ENCODE peak calls at places on chromosomes 5 and 9, in eight cellular contexts. U is cardiac fibroblast; P is stimulated activated naive CD8-positive, alpha-beta T cell treated with anti-CD3 and anti-CD28 coated beads, Interleukin-15, Interleukin-2, amounts not matched to agents 100 U/mL and 50 U/mL, for 24 hours; K is activated CD4-positive, alpha-beta T cell treated with anti-CD3 and anti-CD28 coated beads for 24 hours; O is IMR-90; T is skeletal muscle cell; X is NCI-H1105 treated with DMSO at 0.1 percent for 48 hours; J is NCI-H1092 treated with DMSO at 0.1 percent for 48 hours. C is an unnamed sample.

GRCh38 chr9:89661956-89662717 is 57.3 kb downstream of the GADD45G start:
- DNase-seq in U (peak; percentile 98), J (peak; percentile 98), O (peak; percentile 86), T (peak; percentile 32), K (no peak), X (peak; percentile 96), P (no peak), C (peak; percentile 87)

GRCh38 chr9:112863781-112864180 is 26.9 kb downstream of the SLC46A2 start:
- DNase-seq in U (no peak), P (no peak), X (no peak), T (no peak), J (no peak), O (no peak), K (no peak), C (no peak)

GRCh38 chr5:34957857-34958690 is 28.7 kb downstream of the DNAJC21 start:
- DNase-seq in X (peak; percentile 37), P (no peak), O (peak; percentile 36), J (peak; percentile 16), T (no peak), K (no peak), U (peak; percentile 48), C (no peak)

GRCh38 chr9:23587903-23588302 is 238.1 kb downstream of the ELAVL2 start:
- DNase-seq in T (no peak), P (no peak), K (no peak), J (no peak), X (no peak), O (no peak), U (no peak), C (no peak)

GRCh38 chr5:159342838-159343237 is 12.6 kb upstream of the IL12B start:
- DNase-seq in J (no peak), P (no peak), O (no peak), X (no peak), U (no peak), K (no peak), T (no peak), C (no peak)

GRCh38 chr9:79984429-79985067 is 412.8 kb downstream of the TLE4 start:
- DNase-seq in O (no peak), J (peak; percentile 21), T (no peak), U (no peak), K (no peak), X (peak; percentile 84), P (no peak), C (no peak)

GRCh38 chr5:122653087-122654017 is 121.5 kb upstream of the SNX2 start:
- DNase-seq in P (no peak), K (no peak), J (no peak), U (peak; percentile 65), O (peak; percentile 16), X (no peak), T (peak; percentile 36), C (no peak)

GRCh38 chr5:61965074-61965473 is 340.9 kb upstream of the KIF2A start:
- DNase-seq in T (no peak), U (no peak), X (no peak), J (no peak), P (no peak), O (no peak), K (no peak), C (no peak)

GRCh38 chr5:32311404-32312193 is 1.1 kb downstream of the MTMR12 start:
- DNase-seq in X (no peak), K (no peak), J (no peak), T (no peak), O (peak; percentile 11), P (no peak), U (peak; percentile 23), C (no peak)

GRCh38 chr9:137084526-137084925 is 2.3 kb upstream of the MAN1B1 start:
- DNase-seq in J (no peak), O (no peak), U (no peak), K (no peak), X (no peak), P (no peak), T (no peak), C (no peak)

GRCh38 chr5:13217636-13218035 is 726.9 kb downstream of the DNAH5 start:
- DNase-seq in K (no peak), T (no peak), X (no peak), U (no peak), P (no peak), O (no peak), J (no peak), C (no peak)

GRCh38 chr9:124137009-124137943 is 120.5 kb upstream of the NEK6 start:
- DNase-seq in K (no peak), O (peak; percentile 26), P (no peak), X (no peak), T (peak; percentile 59), J (no peak), U (peak; percentile 64), C (no peak)

GRCh38 chr9:9216934-9217333 is 1395.9 kb downstream of the PTPRD start:
- DNase-seq in P (no peak), O (no peak), X (no peak), U (no peak), T (no peak), J (no peak), K (no peak), C (no peak)

GRCh38 chr5:142881727-142882126 is 111.5 kb downstream of the ARHGAP26 start:
- DNase-seq in O (no peak), K (no peak), X (peak; percentile 1), J (no peak), P (no peak), T (no peak), U (peak; percentile 33), C (no peak)

GRCh38 chr9:134614256-134614655 is 27.3 kb upstream of the COL5A1 start:
- DNase-seq in K (no peak), J (no peak), O (no peak), T (no peak), X (no peak), U (no peak), P (no peak), C (no peak)

C was measured in AG09319.